ENCODE peak calls at places on chromosomes 11 and 22, in nine cellular contexts. A, I, V, P, L, F, B, X and E are unnamed samples.

GRCh38 chr22:41998361-41999261 is at the start of gene WBP2NL:
- DNase-seq in P (no peak), L (peak), B (peak), F (peak), V (peak), I (peak), X (peak), A (peak), E (peak)

GRCh38 chr11:60978546-60979380 is 7.3 kb downstream of the CD6 start:
- DNase-seq in I (no peak), B (no peak), A (no peak), L (no peak), V (no peak), X (no peak), P (no peak), F (no peak), E (no peak)

GRCh38 chr11:7098235-7098832 is 9.5 kb downstream of the RBMXL2 start:
- DNase-seq in B (no peak), V (no peak), X (peak), A (no peak), I (no peak), L (no peak), P (peak), F (no peak), E (peak)

GRCh38 chr22:39967103-39967829 is 7.1 kb downstream of the TMA7B start:
- DNase-seq in P (no peak), L (no peak), F (no peak), V (no peak), A (no peak), B (no peak), I (no peak), X (no peak), E (no peak)

GRCh38 chr11:65575568-65576231 is at the start of gene EHBP1L1:
- DNase-seq in X (peak), B (peak), L (peak), P (peak), V (no peak), I (no peak), A (peak), F (no peak), E (no peak)

GRCh38 chr22:17733484-17733883 is 40.8 kb downstream of the BID start:
- DNase-seq in A (no peak), L (no peak), V (no peak), I (no peak), F (no peak), B (no peak), X (no peak), P (no peak), E (no peak)

GRCh38 chr11:10505278-10506012 is 35.5 kb downstream of the RNF141 start:
- DNase-seq in A (no peak), P (no peak), B (no peak), V (no peak), F (no peak), X (no peak), L (no peak), I (no peak), E (no peak)

GRCh38 chr11:68470304-68470811 is 9.8 kb downstream of the PPP6R3 start:
- DNase-seq in P (no peak), I (no peak), A (no peak), F (no peak), B (no peak), X (no peak), L (no peak), V (no peak), E (no peak)

GRCh38 chr11:47005441-47005840 is 68.9 kb downstream of the CSTPP1 start:
- DNase-seq in F (no peak), X (no peak), A (no peak), V (no peak), L (no peak), I (no peak), P (no peak), B (no peak), E (no peak)

GRCh38 chr11:116641561-116642045 is 131.2 kb downstream of the BUD13 start:
- DNase-seq in F (no peak), L (peak), P (peak), V (no peak), A (peak), X (peak), B (peak), I (no peak), E (no peak)

GRCh38 chr11:111911563-111912401 is at the start of gene CRYAB:
- DNase-seq in I (peak), L (peak), V (peak), A (no peak), X (no peak), F (peak), P (peak), B (peak), E (peak)

GRCh38 chr11:36233226-36233625 is 56.0 kb downstream of the COMMD9 start:
- DNase-seq in P (no peak), A (no peak), L (no peak), B (no peak), F (no peak), V (no peak), X (no peak), I (no peak), E (peak)

GRCh38 chr11:64747961-64748715 is 4.2 kb upstream of the RASGRP2 start:
- DNase-seq in F (no peak), A (no peak), L (no peak), X (no peak), I (no peak), V (peak), P (no peak), B (peak), E (no peak)

GRCh38 chr11:10654211-10655150 is 39.1 kb downstream of the IRAG1 start:
- DNase-seq in B (no peak), F (no peak), V (no peak), L (no peak), A (peak), X (peak), P (peak), I (no peak), E (no peak)

GRCh38 chr22:50303848-50304527 is 3.5 kb downstream of the PLXNB2 start:
- DNase-seq in X (no peak), I (no peak), A (no peak), F (no peak), P (peak), L (peak), B (peak), V (no peak), E (no peak)

GRCh38 chr11:66976048-66976467 is 954 bp downstream of the C11orf86 start:
- DNase-seq in I (no peak), B (no peak), A (no peak), F (no peak), P (peak), V (no peak), L (no peak), X (no peak), E (no peak)

GRCh38 chr11:28466506-28466905 is 358.3 kb downstream of the METTL15 start:
- DNase-seq in X (no peak), V (no peak), A (no peak), F (no peak), I (no peak), P (no peak), B (no peak), L (no peak), E (no peak)
- H3K4me3 ChIP-seq in X (no peak), V (no peak), A (no peak), F (no peak), I (no peak), P (no peak), B (no peak), L (no peak), E (no peak)

DNA sequence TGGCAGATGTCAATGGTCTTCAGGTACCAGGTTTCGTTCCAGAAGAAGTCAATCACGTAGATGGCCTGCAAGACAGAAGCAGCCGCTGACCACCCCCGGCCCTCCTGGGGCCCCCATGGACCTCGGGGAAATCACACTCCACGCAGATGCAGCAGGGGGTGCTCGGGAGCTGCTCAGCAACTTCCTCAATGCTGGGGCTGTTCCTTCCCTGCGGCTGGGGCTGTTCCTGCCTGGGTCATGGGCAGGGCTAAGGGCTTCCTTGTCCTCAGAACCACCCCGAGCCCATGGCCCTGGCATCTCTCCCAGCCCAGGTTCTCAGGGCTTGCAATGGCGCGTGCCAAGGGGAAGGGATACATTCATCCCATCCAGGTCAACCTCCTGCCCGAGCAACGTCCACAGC is 10.3 kb downstream of the DHCR7 start:
- DNase-seq in I (no peak), P (no peak), B (no peak), A (no peak), F (no peak), L (no peak), X (no peak), V (no peak), E (no peak)
- TF ChIP-seq CTCF in I (no peak), P (no peak), B (no peak), A (no peak), F (no peak), L (no peak), X (no peak), V (no peak), E (no peak)

GRCh38 chr22:19853058-19853878 is 1.4 kb downstream of the GNB1L start:
- DNase-seq in X (no peak), A (no peak), V (no peak), L (no peak), I (no peak), B (no peak), P (no peak), F (no peak), E (no peak)

GRCh38 chr22:19852177-19852781 is 2.4 kb downstream of the GNB1L start:
- DNase-seq in A (no peak), P (no peak), X (no peak), B (no peak), V (no peak), L (no peak), I (no peak), F (no peak), E (no peak)

GRCh38 chr22:19855504-19856409 is 1.1 kb upstream of the GNB1L start:
- DNase-seq in B (peak), X (peak), V (no peak), F (no peak), L (peak), A (peak), I (peak), P (no peak), E (no peak)

GRCh38 chr22:19854778-19855503 is at the start of the genes GNB1L and RTL10:
- DNase-seq in X (peak), A (peak), P (peak), B (peak), V (peak), I (peak), F (peak), L (peak), E (peak)

GRCh38 chr22:19853879-19854777 is 546 bp downstream of the GNB1L start:
- DNase-seq in B (peak), X (no peak), L (no peak), P (no peak), V (no peak), A (no peak), F (no peak), I (peak), E (no peak)
- H3K4me3 ChIP-seq in B (peak), X (peak), L (peak), P (peak), V (peak), A (peak), F (peak), I (peak), E (peak)

DNA sequence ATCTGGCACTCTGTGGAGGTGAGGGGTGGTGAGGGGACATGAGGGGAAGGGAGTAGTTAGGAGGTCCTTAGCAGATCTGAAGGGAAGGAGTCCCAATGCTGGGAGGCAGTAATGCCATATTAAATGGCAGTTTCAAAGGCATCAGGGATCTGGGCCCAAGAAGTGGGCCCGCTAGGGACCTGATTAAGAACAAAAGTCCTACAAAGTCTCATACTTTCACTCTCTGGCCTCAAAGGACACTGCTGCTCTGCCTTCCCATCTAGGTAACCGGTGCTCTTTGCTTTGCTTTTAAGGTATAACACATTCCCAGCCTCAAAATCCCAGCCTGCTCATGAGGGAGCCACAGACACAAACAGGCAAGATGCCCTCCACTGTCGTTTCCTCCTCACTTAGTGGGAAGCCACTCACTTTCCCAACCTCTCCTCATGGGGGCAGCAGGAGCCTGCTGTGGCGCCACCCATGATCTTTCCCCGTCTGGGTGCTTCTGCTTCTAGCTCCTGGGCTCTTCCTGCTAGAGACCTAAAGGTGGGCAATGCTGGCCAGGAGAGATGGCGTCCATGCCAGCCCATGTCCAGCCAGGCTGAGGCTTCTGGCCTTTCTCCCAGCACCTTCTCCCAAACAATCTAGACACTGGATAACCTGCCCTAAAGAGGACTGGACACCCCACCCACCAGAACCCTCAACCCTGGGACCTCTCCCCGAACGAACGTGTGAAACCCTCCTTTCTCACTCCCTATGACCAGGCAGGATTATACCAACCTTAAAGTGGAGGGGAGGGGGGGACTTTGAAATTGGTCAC is 68.3 kb downstream of the PLEKHA7 start:
- DNase-seq in V (no peak), F (no peak), I (peak), L (no peak), X (peak), B (peak), A (no peak), P (peak), E (no peak)
- TF ChIP-seq CTCF in V (peak), F (peak), I (peak), L (peak), X (peak), B (peak), A (no peak), P (peak), E (peak)